ENCODE peak calls at places on chromosomes 5 and 9, in eight cellular contexts. One of them, this sample, is unnamed.

GRCh38 chr5:124056326-124057160 is 544.6 kb downstream of the CSNK1G3 start:
- ATAC-seq in stimulated activated effector memory CD8-positive, alpha-beta T cell treated with anti-CD3 and anti-CD28 coated beads, Interleukin-12 subunit alpha, Interleukin-12 subunit beta, amount 100 ng/mL, for 72 hours: no peak
- ATAC-seq in aorta: no peak
- ATAC-seq in natural killer cell: no peak
- ATAC-seq in memory B cell: peak; percentile 68
- ATAC-seq in GM12878: peak; percentile 76
- ATAC-seq in activated CD8-positive, alpha-beta T cell treated with anti-CD3 and anti-CD28 coated beads for 36 hours: no peak
- ATAC-seq in lower lobe of right lung: peak; percentile 85
- ATAC-seq in this sample: no peak

GRCh38 chr9:132994410-132995120 is 16.1 kb downstream of the GFI1B start:
- ATAC-seq in GM12878: peak; percentile 80
- ATAC-seq in activated CD8-positive, alpha-beta T cell treated with anti-CD3 and anti-CD28 coated beads for 36 hours: peak; percentile 53
- ATAC-seq in aorta: no peak
- ATAC-seq in natural killer cell: peak; percentile 57
- ATAC-seq in lower lobe of right lung: peak; percentile 48
- ATAC-seq in stimulated activated effector memory CD8-positive, alpha-beta T cell treated with anti-CD3 and anti-CD28 coated beads, Interleukin-12 subunit alpha, Interleukin-12 subunit beta, amount 100 ng/mL, for 72 hours: peak; percentile 52
- ATAC-seq in memory B cell: peak; percentile 66
- ATAC-seq in this sample: peak; percentile 65

GRCh38 chr5:172102251-172102870 is 85.7 kb downstream of the STK10 start:
- ATAC-seq in stimulated activated effector memory CD8-positive, alpha-beta T cell treated with anti-CD3 and anti-CD28 coated beads, Interleukin-12 subunit alpha, Interleukin-12 subunit beta, amount 100 ng/mL, for 72 hours: no peak
- ATAC-seq in aorta: no peak
- ATAC-seq in memory B cell: no peak
- ATAC-seq in GM12878: no peak
- ATAC-seq in activated CD8-positive, alpha-beta T cell treated with anti-CD3 and anti-CD28 coated beads for 36 hours: no peak
- ATAC-seq in lower lobe of right lung: no peak
- ATAC-seq in natural killer cell: no peak
- ATAC-seq in this sample: no peak

GRCh38 chr9:37324691-37325490 is 97.6 kb upstream of the GRHPR start:
- ATAC-seq in memory B cell: peak; percentile 67
- ATAC-seq in GM12878: peak; percentile 79
- ATAC-seq in natural killer cell: no peak
- ATAC-seq in lower lobe of right lung: no peak
- ATAC-seq in activated CD8-positive, alpha-beta T cell treated with anti-CD3 and anti-CD28 coated beads for 36 hours: no peak
- ATAC-seq in aorta: no peak
- ATAC-seq in stimulated activated effector memory CD8-positive, alpha-beta T cell treated with anti-CD3 and anti-CD28 coated beads, Interleukin-12 subunit alpha, Interleukin-12 subunit beta, amount 100 ng/mL, for 72 hours: no peak
- ATAC-seq in this sample: no peak

GRCh38 chr5:156654444-156654843 is 195.7 kb upstream of the PPP1R2B start:
- ATAC-seq in lower lobe of right lung: no peak
- ATAC-seq in natural killer cell: no peak
- ATAC-seq in stimulated activated effector memory CD8-positive, alpha-beta T cell treated with anti-CD3 and anti-CD28 coated beads, Interleukin-12 subunit alpha, Interleukin-12 subunit beta, amount 100 ng/mL, for 72 hours: no peak
- ATAC-seq in aorta: no peak
- ATAC-seq in memory B cell: no peak
- ATAC-seq in GM12878: no peak
- ATAC-seq in activated CD8-positive, alpha-beta T cell treated with anti-CD3 and anti-CD28 coated beads for 36 hours: no peak
- ATAC-seq in this sample: no peak

GRCh38 chr9:76336027-76336426 is 58.2 kb downstream of the RFK start:
- ATAC-seq in natural killer cell: no peak
- ATAC-seq in memory B cell: no peak
- ATAC-seq in stimulated activated effector memory CD8-positive, alpha-beta T cell treated with anti-CD3 and anti-CD28 coated beads, Interleukin-12 subunit alpha, Interleukin-12 subunit beta, amount 100 ng/mL, for 72 hours: peak; percentile 46
- ATAC-seq in lower lobe of right lung: no peak
- ATAC-seq in aorta: no peak
- ATAC-seq in activated CD8-positive, alpha-beta T cell treated with anti-CD3 and anti-CD28 coated beads for 36 hours: no peak
- ATAC-seq in GM12878: no peak
- ATAC-seq in this sample: no peak

GRCh38 chr5:126921471-126922091 is 108.8 kb downstream of the MARCHF3 start:
- ATAC-seq in lower lobe of right lung: no peak
- ATAC-seq in stimulated activated effector memory CD8-positive, alpha-beta T cell treated with anti-CD3 and anti-CD28 coated beads, Interleukin-12 subunit alpha, Interleukin-12 subunit beta, amount 100 ng/mL, for 72 hours: no peak
- ATAC-seq in activated CD8-positive, alpha-beta T cell treated with anti-CD3 and anti-CD28 coated beads for 36 hours: no peak
- ATAC-seq in GM12878: no peak
- ATAC-seq in memory B cell: no peak
- ATAC-seq in natural killer cell: no peak
- ATAC-seq in aorta: no peak
- ATAC-seq in this sample: no peak

GRCh38 chr5:81750308-81751008 is 439 bp downstream of the SSBP2 start:
- ATAC-seq in lower lobe of right lung: peak; percentile 0
- ATAC-seq in natural killer cell: peak; percentile 55
- ATAC-seq in activated CD8-positive, alpha-beta T cell treated with anti-CD3 and anti-CD28 coated beads for 36 hours: no peak
- ATAC-seq in memory B cell: peak; percentile 24
- ATAC-seq in GM12878: peak; percentile 2
- ATAC-seq in stimulated activated effector memory CD8-positive, alpha-beta T cell treated with anti-CD3 and anti-CD28 coated beads, Interleukin-12 subunit alpha, Interleukin-12 subunit beta, amount 100 ng/mL, for 72 hours: peak; percentile 42
- ATAC-seq in aorta: no peak
- ATAC-seq in this sample: peak; percentile 13

GRCh38 chr5:115333164-115333563 is 36.7 kb upstream of the CCDC112 start:
- ATAC-seq in natural killer cell: peak; percentile 54
- ATAC-seq in memory B cell: no peak
- ATAC-seq in activated CD8-positive, alpha-beta T cell treated with anti-CD3 and anti-CD28 coated beads for 36 hours: peak; percentile 91
- ATAC-seq in stimulated activated effector memory CD8-positive, alpha-beta T cell treated with anti-CD3 and anti-CD28 coated beads, Interleukin-12 subunit alpha, Interleukin-12 subunit beta, amount 100 ng/mL, for 72 hours: peak; percentile 99
- ATAC-seq in lower lobe of right lung: no peak
- ATAC-seq in aorta: peak; percentile 36
- ATAC-seq in GM12878: peak; percentile 89
- ATAC-seq in this sample: peak; percentile 78

GRCh38 chr5:34516166-34516565 is 140.0 kb upstream of the RAI14 start:
- ATAC-seq in lower lobe of right lung: no peak
- ATAC-seq in activated CD8-positive, alpha-beta T cell treated with anti-CD3 and anti-CD28 coated beads for 36 hours: no peak
- ATAC-seq in stimulated activated effector memory CD8-positive, alpha-beta T cell treated with anti-CD3 and anti-CD28 coated beads, Interleukin-12 subunit alpha, Interleukin-12 subunit beta, amount 100 ng/mL, for 72 hours: no peak
- ATAC-seq in memory B cell: no peak
- ATAC-seq in natural killer cell: no peak
- ATAC-seq in aorta: no peak
- ATAC-seq in GM12878: no peak
- ATAC-seq in this sample: no peak

GRCh38 chr5:116709082-116709481 is 134.5 kb upstream of the SEMA6A start:
- ATAC-seq in GM12878: peak; percentile 68
- ATAC-seq in lower lobe of right lung: no peak
- ATAC-seq in activated CD8-positive, alpha-beta T cell treated with anti-CD3 and anti-CD28 coated beads for 36 hours: no peak
- ATAC-seq in memory B cell: no peak
- ATAC-seq in stimulated activated effector memory CD8-positive, alpha-beta T cell treated with anti-CD3 and anti-CD28 coated beads, Interleukin-12 subunit alpha, Interleukin-12 subunit beta, amount 100 ng/mL, for 72 hours: no peak
- ATAC-seq in natural killer cell: no peak
- ATAC-seq in aorta: no peak
- ATAC-seq in this sample: no peak